ENCODE peak calls at places on chromosomes 2 and 18, in four cellular contexts. One of them, this sample, is unnamed.
A peak's percentile ranks its signal among the peaks of the same experiment; 100 is the strongest.

GRCh38 chr18:6750411-6750810 is 20.9 kb downstream of the ARHGAP28 start:
- DNase-seq in NCI-H460: no peak
- DNase-seq in endothelial cell: no peak
- DNase-seq in KG1: no peak
- DNase-seq in this sample: no peak

GRCh38 chr2:130986890-130987493 is 106.3 kb downstream of the FAM168B start:
- DNase-seq in NCI-H460: no peak
- DNase-seq in endothelial cell: no peak
- DNase-seq in KG1: no peak
- DNase-seq in this sample: no peak

GRCh38 chr2:222076978-222077690 is 221.7 kb downstream of the PAX3 start:
- DNase-seq in NCI-H460: no peak
- DNase-seq in endothelial cell: no peak
- DNase-seq in KG1: no peak
- DNase-seq in this sample: peak; percentile 22

GRCh38 chr2:200406379-200406778 is 99.9 kb downstream of the SPATS2L start:
- DNase-seq in NCI-H460: no peak
- DNase-seq in endothelial cell: no peak
- DNase-seq in KG1: no peak
- DNase-seq in this sample: peak; percentile 61

GRCh38 chr2:114261366-114261765 is 181.1 kb upstream of the DPP10 start:
- DNase-seq in NCI-H460: no peak
- DNase-seq in endothelial cell: no peak
- DNase-seq in KG1: no peak
- DNase-seq in this sample: no peak

GRCh38 chr18:73511751-73512525 is 635.7 kb downstream of the FBXO15 start:
- DNase-seq in NCI-H460: no peak
- DNase-seq in endothelial cell: no peak
- DNase-seq in KG1: no peak
- DNase-seq in this sample: no peak

GRCh38 chr2:112032615-112033457 is 22.2 kb upstream of the TMEM87B start:
- DNase-seq in NCI-H460: no peak
- DNase-seq in endothelial cell: no peak
- DNase-seq in KG1: no peak
- DNase-seq in this sample: peak; percentile 73

GRCh38 chr2:133568172-133568571 is at the start of gene NCKAP5:
- DNase-seq in NCI-H460: peak; percentile 9
- DNase-seq in endothelial cell: no peak
- DNase-seq in KG1: no peak
- DNase-seq in this sample: no peak

GRCh38 chr2:240946654-240947053 is 40.5 kb downstream of the CROCC2 start:
- DNase-seq in NCI-H460: no peak
- DNase-seq in endothelial cell: no peak
- DNase-seq in KG1: no peak
- DNase-seq in this sample: peak; percentile 30

GRCh38 chr2:219766658-219767057 is 139.2 kb downstream of the SLC4A3 start:
- DNase-seq in NCI-H460: no peak
- DNase-seq in endothelial cell: no peak
- DNase-seq in KG1: no peak
- DNase-seq in this sample: no peak

GRCh38 chr2:113169002-113169530 is 4.7 kb upstream of the PSD4 start:
- DNase-seq in NCI-H460: no peak
- DNase-seq in endothelial cell: no peak
- DNase-seq in KG1: no peak
- DNase-seq in this sample: no peak

GRCh38 chr2:46160326-46160725 is 136.9 kb upstream of the EPAS1 start:
- DNase-seq in NCI-H460: no peak
- DNase-seq in endothelial cell: no peak
- DNase-seq in KG1: no peak
- DNase-seq in this sample: no peak

GRCh38 chr2:156005999-156006712 is 326.4 kb downstream of the NR4A2 start:
- DNase-seq in NCI-H460: no peak
- DNase-seq in endothelial cell: no peak
- DNase-seq in KG1: no peak
- DNase-seq in this sample: peak; percentile 26

GRCh38 chr2:149849133-149849532 is 261.6 kb upstream of the MMADHC start:
- DNase-seq in NCI-H460: no peak
- DNase-seq in endothelial cell: no peak
- DNase-seq in KG1: no peak
- DNase-seq in this sample: no peak

GRCh38 chr2:30385327-30385726 is 61.7 kb upstream of the LCLAT1 start:
- DNase-seq in NCI-H460: peak; percentile 30
- DNase-seq in endothelial cell: peak; percentile 70
- DNase-seq in KG1: no peak
- DNase-seq in this sample: peak; percentile 37

GRCh38 chr2:197453914-197454398 is 604 bp downstream of the COQ10B start:
- DNase-seq in NCI-H460: peak; percentile 87
- DNase-seq in endothelial cell: no peak
- DNase-seq in KG1: no peak
- DNase-seq in this sample: peak; percentile 90